ENCODE peak calls at places on chromosome 18, in four cellular contexts. J is K562, F is neural progenitor cell, M is fibroblast of lung. B is an unnamed sample. For H3K36me3, the result is how much of the 10 kb centered on the place peaks cover.

GRCh38 chr18:2878656-2879330 is 32.0 kb downstream of the EMILIN2 start:
- DNase-seq in J (no peak), F (no peak), M (no peak), B (no peak)

GRCh38 chr18:9082763-9083510 is 19.6 kb upstream of the NDUFV2 start:
- DNase-seq in M (no peak), J (no peak), F (no peak), B (no peak)

GRCh38 chr18:44876024-44876423 is 195.3 kb downstream of the SETBP1 start:
- DNase-seq in M (no peak), F (no peak), J (no peak), B (no peak)

GRCh38 chr18:26405190-26405781 is 143.1 kb downstream of the KCTD1 start:
- DNase-seq in M (peak), J (no peak), F (peak), B (peak)

GRCh38 chr18:5296706-5297320 is 1.3 kb upstream of the ZBTB14 start:
- DNase-seq in J (peak), M (peak), F (peak), B (peak)

GRCh38 chr18:7855671-7856070 is 288.6 kb downstream of the PTPRM start:
- DNase-seq in F (no peak), J (no peak), M (no peak), B (no peak)

GRCh38 chr18:10822457-10822856 is 296.6 kb downstream of the NAPG start:
- DNase-seq in J (peak), M (no peak), F (peak), B (no peak)

GRCh38 chr18:37567061-37567993 is 1.7 kb upstream of the CELF4 start:
- DNase-seq in F (peak), J (no peak), M (no peak), B (no peak)

GRCh38 chr18:29251681-29252080 is 1074.8 kb upstream of the CDH2 start:
- DNase-seq in M (no peak), J (no peak), F (no peak), B (no peak)

GRCh38 chr18:8726963-8727730 is 21.8 kb downstream of the MTCL1 start:
- DNase-seq in J (no peak), M (no peak), F (no peak), B (no peak)

GRCh38 chr18:676747-677544 is 19.5 kb downstream of the TYMS start:
- DNase-seq in M (no peak), F (no peak), J (no peak), B (no peak)

GRCh38 chr18:68288408-68288807 is 426.5 kb downstream of the TMX3 start:
- DNase-seq in J (no peak), M (no peak), F (no peak), B (no peak)

GRCh38 chr18:10926565-10927194 is 222.7 kb downstream of the PIEZO2 start:
- DNase-seq in M (peak), F (no peak), J (no peak), B (no peak)

GRCh38 chr18:36511791-36512352 is 214.4 kb downstream of the FHOD3 start:
- DNase-seq in M (no peak), F (no peak), J (no peak), B (no peak)

GRCh38 chr18:56248613-56249235 is 389.7 kb downstream of the TXNL1 start:
- DNase-seq in M (no peak), F (no peak), J (no peak), B (no peak)

GRCh38 chr18:23438608-23439366 is 14.3 kb upstream of the RIOK3 start:
- DNase-seq in F (no peak), J (peak), M (no peak), B (no peak)

GRCh38 chr18:68694316-68694715 is 20.6 kb downstream of the TMX3 start:
- DNase-seq in F (no peak), M (no peak), J (no peak), B (no peak)

GRCh38 chr18:6951336-6952090 is 166.1 kb downstream of the LAMA1 start:
- DNase-seq in J (no peak), F (peak), M (no peak), B (no peak)

GRCh38 chr18:46462523-46462922 is 194.5 kb downstream of the LOXHD1 start:
- DNase-seq in M (no peak), F (peak), J (no peak), B (no peak)

GRCh38 chr18:35376393-35376741 is 770 bp downstream of the ZNF396 start:
- DNase-seq in J (peak), F (peak), M (no peak), B (no peak)

GRCh38 chr18:63588869-63589268 is 1.7 kb downstream of the SERPINB13 start:
- DNase-seq in J (no peak), F (no peak), M (no peak), B (peak)

GRCh38 chr18:27653247-27653646 is 468.1 kb upstream of the CHST9 start:
- DNase-seq in F (no peak), M (no peak), J (no peak), B (no peak)

GRCh38 chr18:27652480-27653121 is 467.5 kb upstream of the CHST9 start:
- DNase-seq in F (no peak), J (no peak), M (no peak), B (no peak)

GRCh38 chr18:27645929-27646328 is 460.8 kb upstream of the CHST9 start:
- DNase-seq in J (no peak), M (no peak), F (no peak), B (no peak)

GRCh38 chr18:27649621-27650020 is 464.5 kb upstream of the CHST9 start:
- DNase-seq in F (no peak), M (no peak), J (no peak), B (no peak)
- H3K4me2 ChIP-seq in F (no peak), M (no peak), J (no peak), B (no peak)

DNA sequence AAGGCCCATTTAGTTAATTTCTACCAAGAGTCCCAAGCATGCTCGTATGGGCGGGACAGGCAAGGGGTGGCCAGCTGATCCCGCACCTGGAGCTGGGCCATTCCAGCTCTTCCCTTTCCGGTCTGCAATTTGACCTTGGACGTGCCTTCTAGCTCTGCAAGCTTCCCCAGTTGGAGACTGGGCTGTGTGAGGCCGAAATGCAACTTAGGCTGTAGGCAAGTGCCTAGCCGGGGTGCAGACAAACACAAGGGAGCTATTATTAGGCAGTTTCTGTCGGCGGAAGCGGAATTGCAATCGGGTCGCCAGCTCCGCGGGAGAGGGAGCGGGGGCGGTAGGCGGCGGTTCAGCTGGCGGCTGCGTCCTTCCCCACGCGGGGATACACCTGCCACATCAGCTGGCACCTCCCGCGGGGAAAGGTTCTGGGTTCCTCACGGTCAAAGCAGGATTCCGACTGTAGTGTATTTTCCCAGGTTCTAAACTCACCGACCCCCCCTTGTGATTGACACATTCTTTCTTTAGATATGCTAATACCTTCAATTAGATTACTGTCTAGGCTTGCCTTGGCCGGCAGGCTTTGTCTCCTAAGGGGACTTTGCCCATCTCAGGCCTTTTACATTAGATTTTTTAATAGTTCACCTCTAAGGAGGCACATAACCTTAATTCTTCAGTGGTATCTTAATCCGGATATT is 17.1 kb upstream of the ZNF532 start:
- DNase-seq in F (peak), J (no peak), M (no peak), B (no peak)
- H3K4me3 ChIP-seq in F (peak), J (no peak), M (no peak), B (no peak)

GRCh38 chr18:12027480-12027879 is 46.2 kb downstream of the IMPA2 start:
- DNase-seq in J (no peak), F (no peak), M (no peak), B (no peak)

GRCh38 chr18:12028040-12028628 is 46.8 kb downstream of the IMPA2 start:
- DNase-seq in M (no peak), F (no peak), J (no peak), B (no peak)

GRCh38 chr18:12027046-12027445 is 45.7 kb downstream of the IMPA2 start:
- DNase-seq in M (no peak), F (no peak), J (no peak), B (no peak)

GRCh38 chr18:12028674-12029073 is 47.4 kb downstream of the IMPA2 start:
- DNase-seq in J (no peak), F (no peak), M (no peak), B (no peak)

DNA sequence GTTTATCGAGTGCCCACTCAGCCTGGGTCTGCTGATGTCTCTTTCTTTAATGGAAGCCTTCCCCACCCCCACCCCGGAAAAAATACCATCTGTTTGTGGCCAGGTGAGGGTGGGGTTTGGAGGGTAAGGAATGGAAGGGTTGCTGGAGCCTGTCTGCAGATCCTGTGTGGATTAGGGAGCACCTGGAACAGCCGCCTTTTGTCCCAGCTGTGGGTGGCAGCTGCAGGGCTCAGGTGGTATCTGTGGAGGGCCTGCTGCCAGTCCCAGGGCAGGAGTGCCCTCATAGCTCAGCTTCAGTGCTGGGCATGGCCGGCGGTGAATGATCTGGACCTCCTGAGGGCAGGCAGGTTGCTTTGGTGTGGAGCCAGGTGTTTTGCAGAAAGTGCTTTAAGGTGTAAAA is 45.3 kb downstream of the IMPA2 start:
- DNase-seq in J (no peak), F (no peak), M (no peak), B (no peak)
- H3K36me3 ChIP-seq in J (under half), F (under half), M (under half), B (under half)

GRCh38 chr18:12007063-12007462 is 25.8 kb downstream of the IMPA2 start:
- DNase-seq in M (no peak), J (no peak), F (no peak), B (no peak)

GRCh38 chr18:12008181-12008767 is 27.0 kb downstream of the IMPA2 start:
- DNase-seq in J (no peak), M (no peak), F (no peak), B (no peak)

GRCh38 chr18:12008842-12009580 is 27.7 kb downstream of the IMPA2 start:
- DNase-seq in J (no peak), F (no peak), M (no peak), B (no peak)

GRCh38 chr18:12005542-12006487 is 24.5 kb downstream of the IMPA2 start:
- DNase-seq in F (no peak), J (no peak), M (no peak), B (no peak)

DNA sequence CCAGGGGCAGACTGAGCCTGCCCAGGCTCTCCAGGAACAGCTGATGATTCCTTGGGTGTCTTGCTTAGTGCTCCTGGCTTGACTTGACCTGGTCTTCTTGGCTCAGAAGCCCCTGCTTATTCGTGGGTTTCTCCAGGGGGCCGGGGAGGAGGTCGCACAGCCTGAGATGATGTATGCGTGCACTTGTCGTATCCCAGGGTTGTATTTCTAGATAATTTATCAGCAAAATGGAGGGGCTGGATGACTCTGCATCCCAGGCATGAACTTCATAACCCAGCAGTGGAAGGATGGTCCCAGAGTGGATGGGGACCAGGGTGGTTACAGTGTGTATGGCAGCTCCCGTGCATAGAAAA is 25.2 kb downstream of the IMPA2 start:
- DNase-seq in F (no peak), M (no peak), J (no peak), B (no peak)
- H3K4me2 ChIP-seq in F (no peak), M (no peak), J (no peak), B (no peak)

DNA sequence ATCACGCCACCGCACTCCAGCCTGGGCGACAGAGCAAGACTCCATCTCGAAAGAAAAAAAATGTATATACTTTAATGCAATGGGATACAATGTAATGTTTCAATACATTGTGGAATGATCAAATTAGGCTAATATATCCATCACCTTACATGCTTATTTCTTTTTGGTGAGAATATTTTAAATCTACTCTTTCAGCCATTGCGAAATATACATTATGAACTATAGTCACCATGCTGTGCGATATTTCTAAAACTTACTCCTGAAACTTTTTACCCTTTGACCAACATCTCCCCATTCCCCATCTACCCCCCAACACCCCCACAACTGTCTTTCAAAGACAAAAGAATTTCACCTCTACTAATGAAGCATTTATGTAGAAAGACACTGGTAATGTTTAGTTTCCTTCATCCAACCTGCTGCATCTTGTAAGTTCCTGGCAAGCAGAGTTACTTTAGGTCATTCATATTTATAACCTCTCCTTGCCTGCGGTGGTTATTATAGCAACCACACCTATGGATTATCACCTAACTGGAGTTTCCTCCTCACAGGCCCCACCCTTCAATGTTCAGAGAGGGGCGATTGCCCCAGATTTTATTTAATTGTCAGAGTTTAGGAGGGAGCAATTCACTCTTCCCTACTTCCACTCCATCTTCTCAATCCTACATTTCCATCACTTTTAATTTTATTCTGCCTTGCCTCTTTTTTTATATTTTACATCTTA is 1.2 kb upstream of the ME2 start:
- DNase-seq in F (no peak), J (no peak), M (no peak), B (peak)
- H3K4me3 ChIP-seq in F (peak), J (peak), M (peak), B (peak)